ENCODE peak calls at places on chromosomes 12 and 14, in seven cellular contexts. Z, G, O, X, W, K and B are unnamed samples.

GRCh38 chr12:69540606-69541386 is 44.5 kb upstream of the CCT2 start:
- DNase-seq in Z (no peak), G (peak), O (no peak), X (no peak), W (no peak), K (no peak), B (no peak)

GRCh38 chr12:103373088-103373523 is 122.7 kb downstream of the C12orf42 start:
- DNase-seq in Z (no peak), G (no peak), O (no peak), X (no peak), W (no peak), K (no peak), B (no peak)

GRCh38 chr12:89067436-89067835 is 284.9 kb downstream of the DUSP6 start:
- DNase-seq in Z (no peak), G (peak), O (no peak), X (no peak), W (no peak), K (no peak), B (no peak)

GRCh38 chr14:86796221-86797074 is 1196.5 kb downstream of the GALC start:
- DNase-seq in Z (no peak), G (peak), O (no peak), X (no peak), W (no peak), K (no peak), B (no peak)

GRCh38 chr12:112473056-112473455 is 54.3 kb downstream of the PTPN11 start:
- DNase-seq in Z (no peak), G (no peak), O (peak), X (no peak), W (no peak), K (no peak), B (no peak)

GRCh38 chr14:103391048-103391447 is 5.8 kb downstream of the MARK3 start:
- DNase-seq in Z (peak), G (peak), O (peak), X (peak), W (no peak), K (peak), B (peak)

GRCh38 chr12:65561798-65562382 is 262.4 kb upstream of the HMGA2 start:
- DNase-seq in Z (no peak), G (peak), O (no peak), X (no peak), W (no peak), K (no peak), B (no peak)

GRCh38 chr14:35959835-35960234 is 133.7 kb downstream of the BRMS1L start:
- DNase-seq in Z (no peak), G (no peak), O (no peak), X (no peak), W (no peak), K (no peak), B (no peak)

GRCh38 chr14:55832122-55832911 is 252.3 kb downstream of the KTN1 start:
- DNase-seq in Z (no peak), G (peak), O (no peak), X (no peak), W (no peak), K (peak), B (no peak)

GRCh38 chr14:89302396-89302950 is 114.6 kb downstream of the FOXN3 start:
- DNase-seq in Z (peak), G (no peak), O (no peak), X (no peak), W (no peak), K (no peak), B (no peak)

GRCh38 chr12:69341328-69341727 is 6.9 kb upstream of the LYZ start:
- DNase-seq in Z (no peak), G (no peak), O (no peak), X (no peak), W (no peak), K (no peak), B (no peak)

GRCh38 chr12:81005635-81006034 is 67.9 kb upstream of the LIN7A start:
- DNase-seq in Z (no peak), G (no peak), O (no peak), X (no peak), W (no peak), K (no peak), B (no peak)

GRCh38 chr12:10632226-10632625 is 18.8 kb upstream of the MAGOHB start:
- DNase-seq in Z (no peak), G (peak), O (no peak), X (no peak), W (no peak), K (no peak), B (no peak)

GRCh38 chr14:23910876-23911210 is 42.7 kb upstream of the DHRS4 start:
- DNase-seq in Z (no peak), G (no peak), O (no peak), X (no peak), W (no peak), K (no peak), B (no peak)

GRCh38 chr14:104888489-104889373 is 23.7 kb downstream of the CEP170B start:
- DNase-seq in Z (no peak), G (no peak), O (no peak), X (no peak), W (no peak), K (no peak), B (peak)

GRCh38 chr14:61997146-61997545 is 234.9 kb downstream of the SNAPC1 start:
- DNase-seq in Z (no peak), G (peak), O (no peak), X (no peak), W (no peak), K (no peak), B (no peak)

GRCh38 chr12:121452356-121453021 is 52.6 kb downstream of the RNF34 start:
- DNase-seq in Z (no peak), G (no peak), O (no peak), X (no peak), W (no peak), K (peak), B (no peak)

GRCh38 chr12:12907552-12907951 is 16.2 kb downstream of the GPRC5A start:
- DNase-seq in Z (no peak), G (no peak), O (no peak), X (no peak), W (no peak), K (no peak), B (no peak)

GRCh38 chr12:110929818-110930217 is 9.4 kb upstream of the MYL2 start:
- DNase-seq in Z (no peak), G (no peak), O (no peak), X (no peak), W (no peak), K (no peak), B (no peak)

GRCh38 chr12:91818236-91819131 is 327.2 kb downstream of the BTG1 start:
- DNase-seq in Z (no peak), G (no peak), O (no peak), X (no peak), W (no peak), K (no peak), B (no peak)

GRCh38 chr12:55933158-55933798 is 2.3 kb downstream of the DGKA start:
- DNase-seq in Z (no peak), G (no peak), O (no peak), X (no peak), W (no peak), K (peak), B (no peak)
- H3K4me3 ChIP-seq in Z (no peak), G (peak), O (peak), X (no peak), W (peak), K (peak), B (peak)

GRCh38 chr14:68695326-68695768 is 97.5 kb downstream of the ZFP36L1 start:
- DNase-seq in Z (no peak), G (peak), O (no peak), X (no peak), W (no peak), K (no peak), B (no peak)
- H3K4me3 ChIP-seq in Z (no peak), G (no peak), O (no peak), X (no peak), W (no peak), K (no peak), B (no peak)

GRCh38 chr12:47225356-47225755 is 145.6 kb upstream of the AMIGO2 start:
- DNase-seq in Z (no peak), G (no peak), O (no peak), X (no peak), W (no peak), K (no peak), B (no peak)
- H3K4me3 ChIP-seq in Z (no peak), G (no peak), O (no peak), X (no peak), W (no peak), K (no peak), B (no peak)

DNA sequence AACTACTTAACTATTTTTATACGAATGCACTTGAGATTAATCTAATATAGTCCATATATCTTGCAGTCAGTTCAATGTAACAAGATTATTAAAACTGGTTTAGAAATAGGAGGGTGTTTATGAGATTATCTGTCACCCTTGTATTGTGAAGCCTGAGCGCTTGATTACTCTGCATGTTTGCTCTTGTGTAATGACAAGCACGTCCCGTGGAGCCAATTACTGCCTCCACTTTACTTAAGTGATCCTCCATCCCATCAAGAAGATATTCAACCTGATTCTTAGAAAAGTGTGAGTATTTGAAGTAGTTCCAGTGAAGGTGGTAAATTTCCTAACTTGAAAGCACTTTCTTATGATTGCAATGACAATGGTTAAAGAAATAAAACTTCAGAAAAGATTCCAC is 415.2 kb upstream of the GARIN6 start:
- DNase-seq in Z (no peak), G (no peak), O (no peak), X (no peak), W (no peak), K (no peak), B (no peak)
- H3K4me3 ChIP-seq in Z (no peak), G (no peak), O (no peak), X (no peak), W (no peak), K (no peak), B (no peak)

DNA sequence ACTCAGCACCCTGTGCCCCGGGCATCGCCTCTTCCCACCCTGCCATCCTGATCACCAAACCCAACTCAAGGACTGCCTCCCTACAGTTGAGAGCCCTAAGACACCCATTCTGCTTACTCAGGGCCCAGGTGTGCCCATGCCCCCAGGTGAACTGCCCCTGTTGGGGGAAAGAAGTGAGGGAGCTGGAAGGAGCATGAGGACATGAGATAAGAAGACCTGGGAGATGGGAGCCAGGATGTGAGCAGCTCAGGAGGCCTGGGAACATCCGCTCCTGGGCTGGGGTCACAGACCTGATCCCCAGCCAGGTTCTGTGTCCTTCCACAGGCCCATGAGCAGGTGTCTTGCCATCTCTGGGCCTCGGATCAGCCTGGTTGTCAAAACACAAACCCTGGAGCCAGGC is 6.6 kb downstream of the RAPGEF3 start:
- DNase-seq in Z (no peak), G (no peak), O (no peak), X (no peak), W (no peak), K (no peak), B (no peak)
- H3K4me3 ChIP-seq in Z (no peak), G (no peak), O (no peak), X (no peak), W (no peak), K (no peak), B (no peak)

DNA sequence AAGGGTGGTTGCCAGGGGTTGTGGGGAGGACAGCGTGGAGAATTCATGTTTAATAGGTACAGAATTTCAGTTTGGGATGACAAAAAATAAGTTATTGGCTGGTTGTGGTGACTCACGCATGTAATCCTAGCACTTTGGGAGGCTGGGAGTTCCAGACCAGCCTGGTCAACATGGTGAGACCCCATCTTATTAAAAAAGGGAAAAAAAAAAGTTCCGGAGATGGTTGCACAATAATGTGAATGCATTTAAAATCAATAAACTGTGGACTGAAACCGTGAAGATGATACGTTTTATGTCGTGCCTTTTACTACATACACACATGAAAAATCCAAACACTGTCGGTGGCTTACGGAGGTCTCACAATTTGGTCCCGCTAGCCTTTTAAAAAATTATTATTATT is 20.5 kb downstream of the GALNT6 start:
- DNase-seq in Z (no peak), G (no peak), O (no peak), X (no peak), W (no peak), K (no peak), B (no peak)
- H3K4me3 ChIP-seq in Z (no peak), G (no peak), O (no peak), X (no peak), W (no peak), K (no peak), B (no peak)

DNA sequence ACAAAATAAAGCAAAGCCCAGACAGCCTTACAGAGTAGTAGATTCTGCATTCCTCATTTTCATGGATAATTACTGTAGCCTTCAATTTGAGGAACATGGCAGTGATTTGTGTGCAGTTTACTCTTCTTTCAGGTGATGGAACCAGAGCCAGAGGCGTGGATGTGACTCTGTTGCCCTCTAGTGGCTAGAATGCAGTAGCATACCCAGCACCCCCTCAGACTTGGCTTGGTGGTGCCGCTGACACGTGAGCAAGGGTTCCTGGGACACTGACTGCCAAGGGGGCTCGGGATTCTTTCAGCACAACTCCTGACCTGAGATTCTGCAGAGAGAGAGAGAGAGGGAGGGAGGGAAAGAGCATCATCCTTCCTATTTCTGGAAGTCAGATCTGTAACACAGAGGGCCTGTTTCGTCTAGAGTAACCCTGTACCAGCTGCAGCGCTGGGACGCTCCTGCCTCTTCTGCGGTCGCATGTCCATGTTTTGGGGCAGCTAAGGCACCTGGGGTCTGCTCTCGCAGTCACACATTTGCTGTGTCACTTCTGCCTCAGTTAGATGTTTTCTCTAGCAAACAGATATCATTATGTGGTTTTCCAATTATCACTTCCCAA is 428.0 kb downstream of the NRXN3 start:
- DNase-seq in Z (no peak), G (peak), O (peak), X (peak), W (no peak), K (peak), B (peak)
- H3K4me3 ChIP-seq in Z (no peak), G (no peak), O (no peak), X (no peak), W (no peak), K (no peak), B (no peak)

GRCh38 chr12:115623764-115624334 is 653.6 kb downstream of the MED13L start:
- DNase-seq in Z (no peak), G (no peak), O (no peak), X (peak), W (no peak), K (no peak), B (no peak)
- H3K4me3 ChIP-seq in Z (no peak), G (no peak), O (no peak), X (no peak), W (no peak), K (no peak), B (no peak)